ENCODE peak calls at places on chromosomes 11 and 22, in eight cellular contexts. One of them, this sample, is unnamed. For H3K27me3, the result is how much of the 10 kb centered on the place peaks cover.

GRCh38 chr11:128694618-128695481 is 978 bp downstream of the FLI1 start:
- DNase-seq in stomach: no peak
- DNase-seq in adipocyte: peak
- DNase-seq in ovary: no peak
- DNase-seq in esophagus squamous epithelium: no peak
- DNase-seq in spleen: peak
- DNase-seq in cardiac muscle cell: no peak
- DNase-seq in GM23338: peak
- DNase-seq in this sample: no peak

GRCh38 chr22:28977050-28977449 is 84.6 kb downstream of the C22orf31 start:
- DNase-seq in stomach: no peak
- DNase-seq in adipocyte: no peak
- DNase-seq in ovary: no peak
- DNase-seq in esophagus squamous epithelium: no peak
- DNase-seq in spleen: no peak
- DNase-seq in cardiac muscle cell: peak
- DNase-seq in GM23338: peak
- DNase-seq in this sample: peak

GRCh38 chr11:18697581-18697980 is 998 bp upstream of the TMEM86A start:
- DNase-seq in stomach: no peak
- DNase-seq in adipocyte: no peak
- DNase-seq in ovary: no peak
- DNase-seq in esophagus squamous epithelium: no peak
- DNase-seq in spleen: no peak
- DNase-seq in cardiac muscle cell: no peak
- DNase-seq in GM23338: no peak
- DNase-seq in this sample: no peak

GRCh38 chr11:80155412-80156017 is 714.7 kb upstream of the TENM4 start:
- DNase-seq in stomach: no peak
- DNase-seq in adipocyte: peak
- DNase-seq in ovary: no peak
- DNase-seq in esophagus squamous epithelium: no peak
- DNase-seq in spleen: no peak
- DNase-seq in cardiac muscle cell: peak
- DNase-seq in GM23338: peak
- DNase-seq in this sample: peak

GRCh38 chr11:19730373-19730772 is 17.7 kb downstream of the NAV2 start:
- DNase-seq in stomach: no peak
- DNase-seq in adipocyte: no peak
- DNase-seq in ovary: no peak
- DNase-seq in esophagus squamous epithelium: no peak
- DNase-seq in spleen: no peak
- DNase-seq in cardiac muscle cell: no peak
- DNase-seq in GM23338: no peak
- DNase-seq in this sample: no peak

GRCh38 chr11:86515297-86516094 is 140.8 kb downstream of the CCDC81 start:
- DNase-seq in stomach: no peak
- DNase-seq in adipocyte: peak
- DNase-seq in ovary: no peak
- DNase-seq in esophagus squamous epithelium: no peak
- DNase-seq in spleen: no peak
- DNase-seq in cardiac muscle cell: peak
- DNase-seq in GM23338: no peak
- DNase-seq in this sample: peak

GRCh38 chr11:121578216-121579063 is 125.7 kb upstream of the SORL1-AS1 start:
- DNase-seq in stomach: no peak
- DNase-seq in adipocyte: no peak
- DNase-seq in ovary: no peak
- DNase-seq in esophagus squamous epithelium: no peak
- DNase-seq in spleen: no peak
- DNase-seq in cardiac muscle cell: peak
- DNase-seq in GM23338: no peak
- DNase-seq in this sample: no peak

GRCh38 chr11:23725752-23726151 is 771.1 kb upstream of the LUZP2 start:
- DNase-seq in stomach: no peak
- DNase-seq in adipocyte: peak
- DNase-seq in ovary: no peak
- DNase-seq in esophagus squamous epithelium: no peak
- DNase-seq in spleen: no peak
- DNase-seq in cardiac muscle cell: peak
- DNase-seq in GM23338: no peak
- DNase-seq in this sample: peak

GRCh38 chr22:47398921-47399790 is 636.7 kb downstream of the TBC1D22A start:
- DNase-seq in stomach: no peak
- DNase-seq in adipocyte: no peak
- DNase-seq in ovary: no peak
- DNase-seq in esophagus squamous epithelium: no peak
- DNase-seq in spleen: peak
- DNase-seq in cardiac muscle cell: no peak
- DNase-seq in GM23338: no peak
- DNase-seq in this sample: no peak

GRCh38 chr22:23478175-23478574 is 101.9 kb downstream of the IGLL1 start:
- DNase-seq in stomach: no peak
- DNase-seq in adipocyte: no peak
- DNase-seq in ovary: no peak
- DNase-seq in esophagus squamous epithelium: no peak
- DNase-seq in spleen: no peak
- DNase-seq in cardiac muscle cell: peak
- DNase-seq in GM23338: no peak
- DNase-seq in this sample: no peak

GRCh38 chr11:95144313-95145235 is 54.9 kb downstream of the ENDOD1 start:
- DNase-seq in stomach: no peak
- DNase-seq in adipocyte: no peak
- DNase-seq in ovary: no peak
- DNase-seq in esophagus squamous epithelium: no peak
- DNase-seq in spleen: no peak
- DNase-seq in cardiac muscle cell: peak
- DNase-seq in GM23338: no peak
- DNase-seq in this sample: no peak

GRCh38 chr22:18091916-18092526 is 14.2 kb downstream of the PEX26 start:
- DNase-seq in stomach: peak
- DNase-seq in adipocyte: no peak
- DNase-seq in ovary: peak
- DNase-seq in esophagus squamous epithelium: no peak
- DNase-seq in spleen: no peak
- DNase-seq in cardiac muscle cell: peak
- DNase-seq in GM23338: no peak
- DNase-seq in this sample: no peak

GRCh38 chr11:91230647-91231046 is 994.0 kb upstream of the FAT3 start:
- DNase-seq in stomach: no peak
- DNase-seq in adipocyte: no peak
- DNase-seq in ovary: no peak
- DNase-seq in esophagus squamous epithelium: no peak
- DNase-seq in spleen: no peak
- DNase-seq in cardiac muscle cell: no peak
- DNase-seq in GM23338: no peak
- DNase-seq in this sample: no peak

GRCh38 chr22:22720201-22720723 is 75.8 kb downstream of the GGTLC2 start:
- DNase-seq in stomach: no peak
- DNase-seq in adipocyte: peak
- DNase-seq in ovary: no peak
- DNase-seq in esophagus squamous epithelium: no peak
- DNase-seq in spleen: no peak
- DNase-seq in cardiac muscle cell: peak
- DNase-seq in GM23338: peak
- DNase-seq in this sample: peak

GRCh38 chr11:15629690-15630321 is 515.1 kb downstream of the INSC start:
- DNase-seq in stomach: peak
- DNase-seq in adipocyte: peak
- DNase-seq in ovary: no peak
- DNase-seq in esophagus squamous epithelium: no peak
- DNase-seq in spleen: no peak
- DNase-seq in cardiac muscle cell: peak
- DNase-seq in GM23338: peak
- DNase-seq in this sample: peak

GRCh38 chr11:132886335-132886734 is 646.0 kb downstream of the OPCML start:
- DNase-seq in stomach: no peak
- DNase-seq in adipocyte: peak
- DNase-seq in ovary: no peak
- DNase-seq in esophagus squamous epithelium: no peak
- DNase-seq in spleen: no peak
- DNase-seq in cardiac muscle cell: peak
- DNase-seq in GM23338: no peak
- DNase-seq in this sample: peak

GRCh38 chr11:2934057-2934550 is 4.9 kb upstream of the PHLDA2 start:
- DNase-seq in stomach: no peak
- DNase-seq in adipocyte: no peak
- DNase-seq in ovary: no peak
- DNase-seq in esophagus squamous epithelium: no peak
- DNase-seq in spleen: no peak
- DNase-seq in cardiac muscle cell: no peak
- DNase-seq in GM23338: no peak
- DNase-seq in this sample: no peak

GRCh38 chr22:25650834-25651233 is 86.4 kb downstream of the GRK3 start:
- DNase-seq in stomach: no peak
- DNase-seq in adipocyte: no peak
- DNase-seq in ovary: no peak
- DNase-seq in esophagus squamous epithelium: no peak
- DNase-seq in spleen: no peak
- DNase-seq in cardiac muscle cell: no peak
- DNase-seq in GM23338: no peak
- DNase-seq in this sample: no peak

GRCh38 chr11:110174645-110175310 is 81.6 kb downstream of the ZC3H12C start:
- DNase-seq in stomach: no peak
- DNase-seq in adipocyte: peak
- DNase-seq in ovary: no peak
- DNase-seq in esophagus squamous epithelium: no peak
- DNase-seq in spleen: no peak
- DNase-seq in cardiac muscle cell: peak
- DNase-seq in GM23338: no peak
- DNase-seq in this sample: no peak

GRCh38 chr11:5233268-5233667 is 1.0 kb downstream of the HBD start:
- DNase-seq in stomach: no peak
- DNase-seq in adipocyte: no peak
- DNase-seq in ovary: no peak
- DNase-seq in esophagus squamous epithelium: no peak
- DNase-seq in spleen: no peak
- DNase-seq in cardiac muscle cell: no peak
- DNase-seq in GM23338: no peak
- DNase-seq in this sample: no peak

GRCh38 chr11:61265357-61265756 is 24.4 kb downstream of the PGA5 start:
- DNase-seq in stomach: no peak
- DNase-seq in adipocyte: no peak
- DNase-seq in ovary: no peak
- DNase-seq in esophagus squamous epithelium: no peak
- DNase-seq in spleen: no peak
- DNase-seq in cardiac muscle cell: no peak
- DNase-seq in GM23338: no peak
- DNase-seq in this sample: no peak

GRCh38 chr11:77113382-77114088 is 10.9 kb downstream of the OMP start:
- DNase-seq in stomach: peak
- DNase-seq in adipocyte: peak
- DNase-seq in ovary: no peak
- DNase-seq in esophagus squamous epithelium: no peak
- DNase-seq in spleen: no peak
- DNase-seq in cardiac muscle cell: peak
- DNase-seq in GM23338: peak
- DNase-seq in this sample: no peak

GRCh38 chr22:30749272-30749671 is 54.6 kb downstream of the OSBP2 start:
- DNase-seq in stomach: no peak
- DNase-seq in adipocyte: no peak
- DNase-seq in ovary: no peak
- DNase-seq in esophagus squamous epithelium: no peak
- DNase-seq in spleen: no peak
- DNase-seq in cardiac muscle cell: no peak
- DNase-seq in GM23338: no peak
- DNase-seq in this sample: no peak

GRCh38 chr11:72719551-72719950 is 32.7 kb downstream of the ARAP1 start:
- DNase-seq in stomach: no peak
- DNase-seq in adipocyte: no peak
- DNase-seq in ovary: no peak
- DNase-seq in esophagus squamous epithelium: no peak
- DNase-seq in spleen: no peak
- DNase-seq in cardiac muscle cell: no peak
- DNase-seq in GM23338: no peak
- DNase-seq in this sample: no peak

GRCh38 chr11:93122535-93122934 is 75.3 kb downstream of the SLC36A4 start:
- DNase-seq in stomach: no peak
- DNase-seq in adipocyte: no peak
- DNase-seq in ovary: no peak
- DNase-seq in esophagus squamous epithelium: no peak
- DNase-seq in spleen: no peak
- DNase-seq in cardiac muscle cell: no peak
- DNase-seq in GM23338: no peak
- DNase-seq in this sample: no peak
- H3K27me3 ChIP-seq in stomach: under half
- H3K27me3 ChIP-seq in adipocyte: under half
- H3K27me3 ChIP-seq in ovary: under half
- H3K27me3 ChIP-seq in esophagus squamous epithelium: under half
- H3K27me3 ChIP-seq in spleen: under half
- H3K27me3 ChIP-seq in cardiac muscle cell: under half
- H3K27me3 ChIP-seq in GM23338: under half
- H3K27me3 ChIP-seq in this sample: under half

GRCh38 chr11:44319552-44320288 is 9.8 kb upstream of the ALX4 start:
- DNase-seq in stomach: no peak
- DNase-seq in adipocyte: no peak
- DNase-seq in ovary: no peak
- DNase-seq in esophagus squamous epithelium: no peak
- DNase-seq in spleen: peak
- DNase-seq in cardiac muscle cell: no peak
- DNase-seq in GM23338: peak
- DNase-seq in this sample: no peak
- H3K27me3 ChIP-seq in stomach: half or more
- H3K27me3 ChIP-seq in adipocyte: half or more
- H3K27me3 ChIP-seq in ovary: under half
- H3K27me3 ChIP-seq in esophagus squamous epithelium: under half
- H3K27me3 ChIP-seq in spleen: half or more
- H3K27me3 ChIP-seq in cardiac muscle cell: half or more
- H3K27me3 ChIP-seq in GM23338: half or more
- H3K27me3 ChIP-seq in this sample: half or more

GRCh38 chr22:49594078-49594477 is 233.6 kb downstream of the BRD1 start:
- DNase-seq in stomach: no peak
- DNase-seq in adipocyte: no peak
- DNase-seq in ovary: no peak
- DNase-seq in esophagus squamous epithelium: no peak
- DNase-seq in spleen: no peak
- DNase-seq in cardiac muscle cell: no peak
- DNase-seq in GM23338: no peak
- DNase-seq in this sample: no peak
- H3K27me3 ChIP-seq in stomach: under half
- H3K27me3 ChIP-seq in adipocyte: under half
- H3K27me3 ChIP-seq in ovary: under half
- H3K27me3 ChIP-seq in esophagus squamous epithelium: under half
- H3K27me3 ChIP-seq in spleen: under half
- H3K27me3 ChIP-seq in cardiac muscle cell: under half
- H3K27me3 ChIP-seq in GM23338: under half
- H3K27me3 ChIP-seq in this sample: under half

GRCh38 chr22:45866398-45867117 is 110.4 kb downstream of the WNT7B start:
- DNase-seq in stomach: peak
- DNase-seq in adipocyte: no peak
- DNase-seq in ovary: no peak
- DNase-seq in esophagus squamous epithelium: no peak
- DNase-seq in spleen: peak
- DNase-seq in cardiac muscle cell: no peak
- DNase-seq in GM23338: peak
- DNase-seq in this sample: no peak
- H3K27me3 ChIP-seq in stomach: under half
- H3K27me3 ChIP-seq in adipocyte: under half
- H3K27me3 ChIP-seq in ovary: under half
- H3K27me3 ChIP-seq in esophagus squamous epithelium: under half
- H3K27me3 ChIP-seq in spleen: half or more
- H3K27me3 ChIP-seq in cardiac muscle cell: half or more
- H3K27me3 ChIP-seq in GM23338: half or more
- H3K27me3 ChIP-seq in this sample: under half

GRCh38 chr22:27784099-27784446 is 17.5 kb downstream of the MN1 start:
- DNase-seq in stomach: no peak
- DNase-seq in adipocyte: peak
- DNase-seq in ovary: no peak
- DNase-seq in esophagus squamous epithelium: no peak
- DNase-seq in spleen: no peak
- DNase-seq in cardiac muscle cell: no peak
- DNase-seq in GM23338: no peak
- DNase-seq in this sample: no peak
- H3K27me3 ChIP-seq in stomach: under half
- H3K27me3 ChIP-seq in adipocyte: under half
- H3K27me3 ChIP-seq in ovary: under half
- H3K27me3 ChIP-seq in esophagus squamous epithelium: under half
- H3K27me3 ChIP-seq in spleen: under half
- H3K27me3 ChIP-seq in cardiac muscle cell: under half
- H3K27me3 ChIP-seq in GM23338: under half
- H3K27me3 ChIP-seq in this sample: under half